ENCODE peak calls at places on chromosomes 7 and 10, in six cellular contexts. One of them, this sample, is unnamed.

GRCh38 chr10:71255817-71256660 is 43.7 kb downstream of the UNC5B start:
- DNase-seq in GM12865: no peak
- DNase-seq in Panc1: no peak
- DNase-seq in HCT116: peak
- DNase-seq in AG20443: peak
- DNase-seq in astrocyte of the hippocampus: peak
- DNase-seq in this sample: no peak

GRCh38 chr7:36723951-36724664 is at the start of gene AOAH:
- DNase-seq in Panc1: no peak
- DNase-seq in HCT116: no peak
- DNase-seq in astrocyte of the hippocampus: peak
- DNase-seq in GM12865: peak
- DNase-seq in AG20443: no peak
- DNase-seq in this sample: no peak

GRCh38 chr7:28169166-28169713 is 11.4 kb downstream of the JAZF1 start:
- DNase-seq in astrocyte of the hippocampus: no peak
- DNase-seq in HCT116: no peak
- DNase-seq in AG20443: no peak
- DNase-seq in Panc1: no peak
- DNase-seq in GM12865: no peak
- DNase-seq in this sample: no peak

GRCh38 chr7:135151162-135151932 is 3.5 kb downstream of the TMEM140 start:
- DNase-seq in astrocyte of the hippocampus: no peak
- DNase-seq in Panc1: no peak
- DNase-seq in GM12865: peak
- DNase-seq in HCT116: no peak
- DNase-seq in AG20443: no peak
- DNase-seq in this sample: no peak

GRCh38 chr10:11705687-11706086 is 36.5 kb upstream of the ECHDC3 start:
- DNase-seq in GM12865: no peak
- DNase-seq in HCT116: no peak
- DNase-seq in Panc1: no peak
- DNase-seq in AG20443: no peak
- DNase-seq in astrocyte of the hippocampus: no peak
- DNase-seq in this sample: no peak

GRCh38 chr10:26832960-26833359 is 27.8 kb downstream of the ABI1 start:
- DNase-seq in GM12865: no peak
- DNase-seq in astrocyte of the hippocampus: no peak
- DNase-seq in AG20443: no peak
- DNase-seq in HCT116: no peak
- DNase-seq in Panc1: no peak
- DNase-seq in this sample: no peak

GRCh38 chr7:11104578-11104977 is 130.9 kb downstream of the PHF14 start:
- DNase-seq in GM12865: no peak
- DNase-seq in HCT116: no peak
- DNase-seq in astrocyte of the hippocampus: no peak
- DNase-seq in AG20443: no peak
- DNase-seq in Panc1: no peak
- DNase-seq in this sample: no peak

GRCh38 chr7:30163231-30163894 is 28.6 kb downstream of the MTURN start:
- DNase-seq in astrocyte of the hippocampus: no peak
- DNase-seq in Panc1: no peak
- DNase-seq in HCT116: no peak
- DNase-seq in GM12865: peak
- DNase-seq in AG20443: no peak
- DNase-seq in this sample: no peak

GRCh38 chr7:42035205-42035604 is 201.8 kb downstream of the GLI3 start:
- DNase-seq in astrocyte of the hippocampus: peak
- DNase-seq in AG20443: peak
- DNase-seq in HCT116: no peak
- DNase-seq in Panc1: no peak
- DNase-seq in GM12865: no peak
- DNase-seq in this sample: no peak

GRCh38 chr7:133196872-133197612 is 55.8 kb upstream of the EXOC4 start:
- DNase-seq in HCT116: no peak
- DNase-seq in AG20443: no peak
- DNase-seq in GM12865: no peak
- DNase-seq in Panc1: no peak
- DNase-seq in astrocyte of the hippocampus: no peak
- DNase-seq in this sample: no peak

GRCh38 chr7:2003931-2004812 is 228.6 kb downstream of the MAD1L1 start:
- DNase-seq in GM12865: no peak
- DNase-seq in Panc1: no peak
- DNase-seq in AG20443: no peak
- DNase-seq in astrocyte of the hippocampus: no peak
- DNase-seq in HCT116: no peak
- DNase-seq in this sample: peak

GRCh38 chr10:86793696-86794095 is 37.3 kb downstream of the BMPR1A start:
- DNase-seq in astrocyte of the hippocampus: no peak
- DNase-seq in AG20443: no peak
- DNase-seq in Panc1: no peak
- DNase-seq in HCT116: no peak
- DNase-seq in GM12865: no peak
- DNase-seq in this sample: no peak

GRCh38 chr7:8211725-8212096 is 50.3 kb downstream of the ICA1 start:
- DNase-seq in HCT116: no peak
- DNase-seq in GM12865: no peak
- DNase-seq in astrocyte of the hippocampus: no peak
- DNase-seq in AG20443: no peak
- DNase-seq in Panc1: no peak
- DNase-seq in this sample: no peak

GRCh38 chr10:23693895-23694294 is 255.0 kb downstream of the OTUD1 start:
- DNase-seq in AG20443: no peak
- DNase-seq in HCT116: no peak
- DNase-seq in astrocyte of the hippocampus: peak
- DNase-seq in Panc1: no peak
- DNase-seq in GM12865: no peak
- DNase-seq in this sample: peak

GRCh38 chr7:157140118-157140905 is 1.6 kb downstream of the UBE3C start:
- DNase-seq in HCT116: no peak
- DNase-seq in Panc1: no peak
- DNase-seq in astrocyte of the hippocampus: peak
- DNase-seq in AG20443: no peak
- DNase-seq in GM12865: peak
- DNase-seq in this sample: no peak

GRCh38 chr10:30199376-30200018 is 140.1 kb upstream of the JCAD start:
- DNase-seq in GM12865: no peak
- DNase-seq in Panc1: no peak
- DNase-seq in AG20443: no peak
- DNase-seq in HCT116: no peak
- DNase-seq in astrocyte of the hippocampus: no peak
- DNase-seq in this sample: no peak

GRCh38 chr7:72213081-72213480 is 199.1 kb downstream of the CALN1 start:
- DNase-seq in HCT116: no peak
- DNase-seq in GM12865: no peak
- DNase-seq in Panc1: no peak
- DNase-seq in AG20443: no peak
- DNase-seq in astrocyte of the hippocampus: peak
- DNase-seq in this sample: no peak

GRCh38 chr10:34164029-34164428 is 651.1 kb downstream of the PARD3 start:
- DNase-seq in GM12865: no peak
- DNase-seq in AG20443: no peak
- DNase-seq in Panc1: no peak
- DNase-seq in astrocyte of the hippocampus: no peak
- DNase-seq in HCT116: no peak
- DNase-seq in this sample: no peak

GRCh38 chr10:73914036-73914435 is 3.1 kb downstream of the PLAU start:
- DNase-seq in astrocyte of the hippocampus: no peak
- DNase-seq in HCT116: no peak
- DNase-seq in Panc1: no peak
- DNase-seq in GM12865: no peak
- DNase-seq in AG20443: no peak
- DNase-seq in this sample: no peak

This sample was measured in glutamatergic neuron.